ENCODE peak calls at places on chromosomes 6 and 20, in ten cellular contexts. One of them, this sample, is unnamed.

GRCh38 chr6:144939926-144940325 is 654.8 kb downstream of the UTRN start:
- DNase-seq in activated CD4-positive, CD25-positive, alpha-beta regulatory T cell: no peak
- DNase-seq in cardiac muscle cell: no peak
- DNase-seq in NCI-H1105: no peak
- DNase-seq in osteocyte: no peak
- DNase-seq in fibroblast of the aortic adventitia: no peak
- DNase-seq in stimulated activated CD4-positive, alpha-beta T cell treated with anti-CD3 and anti-CD28 coated beads, Interleukin-15, amount 100 ng/mL, for 1 hour: no peak
- DNase-seq in hypothalamus: no peak
- DNase-seq in lower lobe of right lung: no peak
- DNase-seq in NCI-H748 treated with DMSO at 0.1 percent for 48 hours: no peak
- DNase-seq in this sample: no peak

GRCh38 chr6:3585320-3585935 is 128.6 kb upstream of the SLC22A23 start:
- DNase-seq in hypothalamus: no peak
- DNase-seq in fibroblast of the aortic adventitia: peak; percentile 86
- DNase-seq in osteocyte: no peak
- DNase-seq in cardiac muscle cell: peak; percentile 69
- DNase-seq in NCI-H748 treated with DMSO at 0.1 percent for 48 hours: no peak
- DNase-seq in NCI-H1105: no peak
- DNase-seq in stimulated activated CD4-positive, alpha-beta T cell treated with anti-CD3 and anti-CD28 coated beads, Interleukin-15, amount 100 ng/mL, for 1 hour: no peak
- DNase-seq in activated CD4-positive, CD25-positive, alpha-beta regulatory T cell: no peak
- DNase-seq in lower lobe of right lung: no peak
- DNase-seq in this sample: no peak

GRCh38 chr20:23078994-23079364 is 7.1 kb downstream of the CD93 start:
- DNase-seq in cardiac muscle cell: no peak
- DNase-seq in NCI-H748 treated with DMSO at 0.1 percent for 48 hours: peak; percentile 93
- DNase-seq in lower lobe of right lung: no peak
- DNase-seq in activated CD4-positive, CD25-positive, alpha-beta regulatory T cell: no peak
- DNase-seq in NCI-H1105: peak; percentile 63
- DNase-seq in osteocyte: no peak
- DNase-seq in fibroblast of the aortic adventitia: no peak
- DNase-seq in hypothalamus: no peak
- DNase-seq in stimulated activated CD4-positive, alpha-beta T cell treated with anti-CD3 and anti-CD28 coated beads, Interleukin-15, amount 100 ng/mL, for 1 hour: no peak
- DNase-seq in this sample: peak; percentile 74

GRCh38 chr6:13760948-13761347 is 49.3 kb upstream of the RANBP9 start:
- DNase-seq in NCI-H748 treated with DMSO at 0.1 percent for 48 hours: no peak
- DNase-seq in NCI-H1105: no peak
- DNase-seq in hypothalamus: no peak
- DNase-seq in stimulated activated CD4-positive, alpha-beta T cell treated with anti-CD3 and anti-CD28 coated beads, Interleukin-15, amount 100 ng/mL, for 1 hour: no peak
- DNase-seq in fibroblast of the aortic adventitia: peak; percentile 98
- DNase-seq in lower lobe of right lung: no peak
- DNase-seq in osteocyte: no peak
- DNase-seq in activated CD4-positive, CD25-positive, alpha-beta regulatory T cell: no peak
- DNase-seq in cardiac muscle cell: peak; percentile 87
- DNase-seq in this sample: no peak

GRCh38 chr6:133705071-133705470 is 183.8 kb upstream of the TCF21 start:
- DNase-seq in cardiac muscle cell: peak; percentile 79
- DNase-seq in lower lobe of right lung: no peak
- DNase-seq in osteocyte: no peak
- DNase-seq in stimulated activated CD4-positive, alpha-beta T cell treated with anti-CD3 and anti-CD28 coated beads, Interleukin-15, amount 100 ng/mL, for 1 hour: no peak
- DNase-seq in NCI-H748 treated with DMSO at 0.1 percent for 48 hours: no peak
- DNase-seq in activated CD4-positive, CD25-positive, alpha-beta regulatory T cell: no peak
- DNase-seq in fibroblast of the aortic adventitia: peak; percentile 96
- DNase-seq in NCI-H1105: no peak
- DNase-seq in hypothalamus: no peak
- DNase-seq in this sample: no peak

GRCh38 chr6:168088161-168089106 is 9.4 kb upstream of the FRMD1 start:
- DNase-seq in NCI-H748 treated with DMSO at 0.1 percent for 48 hours: no peak
- DNase-seq in fibroblast of the aortic adventitia: peak; percentile 43
- DNase-seq in hypothalamus: no peak
- DNase-seq in lower lobe of right lung: peak; percentile 20
- DNase-seq in stimulated activated CD4-positive, alpha-beta T cell treated with anti-CD3 and anti-CD28 coated beads, Interleukin-15, amount 100 ng/mL, for 1 hour: no peak
- DNase-seq in cardiac muscle cell: peak; percentile 89
- DNase-seq in osteocyte: peak; percentile 92
- DNase-seq in activated CD4-positive, CD25-positive, alpha-beta regulatory T cell: no peak
- DNase-seq in NCI-H1105: no peak
- DNase-seq in this sample: no peak

GRCh38 chr20:36051318-36052116 is 83.1 kb downstream of the CNBD2 start:
- DNase-seq in activated CD4-positive, CD25-positive, alpha-beta regulatory T cell: no peak
- DNase-seq in lower lobe of right lung: no peak
- DNase-seq in stimulated activated CD4-positive, alpha-beta T cell treated with anti-CD3 and anti-CD28 coated beads, Interleukin-15, amount 100 ng/mL, for 1 hour: no peak
- DNase-seq in fibroblast of the aortic adventitia: no peak
- DNase-seq in hypothalamus: no peak
- DNase-seq in cardiac muscle cell: no peak
- DNase-seq in NCI-H748 treated with DMSO at 0.1 percent for 48 hours: no peak
- DNase-seq in osteocyte: no peak
- DNase-seq in NCI-H1105: no peak
- DNase-seq in this sample: no peak

GRCh38 chr6:108203189-108204119 is 37.6 kb downstream of the NR2E1 start:
- DNase-seq in fibroblast of the aortic adventitia: no peak
- DNase-seq in NCI-H1105: no peak
- DNase-seq in osteocyte: peak; percentile 36
- DNase-seq in hypothalamus: no peak
- DNase-seq in activated CD4-positive, CD25-positive, alpha-beta regulatory T cell: no peak
- DNase-seq in cardiac muscle cell: no peak
- DNase-seq in NCI-H748 treated with DMSO at 0.1 percent for 48 hours: no peak
- DNase-seq in stimulated activated CD4-positive, alpha-beta T cell treated with anti-CD3 and anti-CD28 coated beads, Interleukin-15, amount 100 ng/mL, for 1 hour: no peak
- DNase-seq in lower lobe of right lung: no peak
- DNase-seq in this sample: no peak

GRCh38 chr6:142842423-142843261 is 102.3 kb downstream of the HIVEP2 start:
- DNase-seq in fibroblast of the aortic adventitia: peak; percentile 38
- DNase-seq in NCI-H748 treated with DMSO at 0.1 percent for 48 hours: no peak
- DNase-seq in osteocyte: no peak
- DNase-seq in stimulated activated CD4-positive, alpha-beta T cell treated with anti-CD3 and anti-CD28 coated beads, Interleukin-15, amount 100 ng/mL, for 1 hour: no peak
- DNase-seq in activated CD4-positive, CD25-positive, alpha-beta regulatory T cell: no peak
- DNase-seq in NCI-H1105: no peak
- DNase-seq in hypothalamus: no peak
- DNase-seq in lower lobe of right lung: no peak
- DNase-seq in cardiac muscle cell: peak; percentile 38
- DNase-seq in this sample: no peak

This sample was measured in SHP77.